ENCODE peak calls at places on chromosomes 3 and 15, in eight cellular contexts. Y is HT1080; P is AG08396; B is neural progenitor cell; T is SJCRH30; D is left cardiac atrium; S is neural crest cell; U is activated CD4-positive, alpha-beta T cell treated with anti-CD3 and anti-CD28 coated beads for 36 hours. L is an unnamed sample.

GRCh38 chr15:98439523-98439942 is 208.8 kb upstream of the IGF1R start:
- DNase-seq in B (no peak), Y (no peak), D (no peak), U (no peak), S (no peak), T (no peak), P (no peak), L (no peak)

GRCh38 chr15:60842694-60843093 is 363.8 kb upstream of the ICE2 start:
- DNase-seq in D (no peak), T (no peak), Y (no peak), P (no peak), S (no peak), B (no peak), U (no peak), L (no peak)

GRCh38 chr15:75732809-75733451 is 20.3 kb upstream of the CSPG4 start:
- DNase-seq in S (peak; percentile 89), T (peak; percentile 84), P (peak; percentile 72), D (peak; percentile 71), Y (peak; percentile 71), B (peak; percentile 84), U (peak; percentile 73), L (peak; percentile 71)

GRCh38 chr3:32004111-32004790 is 22.7 kb downstream of the ZNF860 start:
- DNase-seq in U (no peak), P (no peak), S (no peak), Y (no peak), D (no peak), B (no peak), T (no peak), L (no peak)

GRCh38 chr3:10419637-10420232 is 85.7 kb downstream of the ATP2B2 start:
- DNase-seq in S (no peak), D (no peak), U (peak; percentile 79), P (no peak), T (no peak), Y (peak; percentile 64), B (no peak), L (peak; percentile 78)

GRCh38 chr3:68878322-68878721 is 54.0 kb downstream of the TAFA4 start:
- DNase-seq in T (no peak), B (peak; percentile 50), U (no peak), S (peak; percentile 21), P (peak; percentile 17), D (no peak), Y (peak; percentile 26), L (peak; percentile 10)

GRCh38 chr3:167740961-167741587 is 5.6 kb downstream of the SERPINI1 start:
- DNase-seq in T (peak; percentile 5), Y (peak; percentile 56), D (no peak), P (peak; percentile 9), S (peak; percentile 14), U (peak; percentile 49), B (peak; percentile 56), L (no peak)

GRCh38 chr3:195895900-195896360 is 12.4 kb downstream of the TNK2 start:
- DNase-seq in S (peak; percentile 35), T (no peak), B (peak; percentile 71), Y (peak; percentile 62), U (peak; percentile 79), P (peak; percentile 79), D (peak; percentile 74), L (peak; percentile 84)